ENCODE peak calls at places on chromosomes 12 and 14, in seven cellular contexts. X is IMR-90, T is transverse colon, R is astrocyte of the spinal cord, Q is fibroblast of mammary gland, V is left ventricle myocardium inferior, M is neural crest cell. C is an unnamed sample.

GRCh38 chr12:67916266-67916970 is 72.8 kb upstream of the IFNG-AS1 start:
- DNase-seq in Q (peak), T (no peak), X (peak), M (no peak), V (no peak), R (peak), C (no peak)

GRCh38 chr12:27493260-27493935 is 30.6 kb upstream of the PPFIBP1 start:
- DNase-seq in M (no peak), X (peak), V (no peak), Q (no peak), R (no peak), T (no peak), C (peak)

GRCh38 chr14:75249251-75249957 is 29.2 kb upstream of the FOS start:
- DNase-seq in Q (no peak), X (no peak), T (peak), V (no peak), R (peak), M (no peak), C (no peak)

GRCh38 chr12:112998997-112999767 is 20.9 kb downstream of the OAS2 start:
- DNase-seq in M (no peak), T (peak), V (no peak), Q (no peak), X (no peak), R (no peak), C (no peak)

GRCh38 chr12:123743002-123743401 is 19.1 kb upstream of the DNAH10 start:
- DNase-seq in V (no peak), T (no peak), R (no peak), M (no peak), X (no peak), Q (no peak), C (no peak)

GRCh38 chr14:26791117-26791806 is 193.4 kb upstream of the NOVA1 start:
- DNase-seq in T (no peak), V (no peak), X (no peak), Q (no peak), R (no peak), M (no peak), C (no peak)

GRCh38 chr14:76034566-76034965 is 49.0 kb downstream of the IFT43 start:
- DNase-seq in V (no peak), M (no peak), X (no peak), T (no peak), R (no peak), Q (no peak), C (peak)

GRCh38 chr14:32913725-32914124 is 25.0 kb upstream of the NPAS3 start:
- DNase-seq in R (peak), V (no peak), Q (peak), T (no peak), X (no peak), M (no peak), C (no peak)

GRCh38 chr12:238736-239398 is 23.8 kb downstream of the SLC6A13 start:
- DNase-seq in T (no peak), X (no peak), R (no peak), Q (no peak), V (no peak), M (no peak), C (no peak)

GRCh38 chr12:122845041-122845864 is 10.0 kb downstream of the HIP1R start:
- DNase-seq in R (no peak), M (no peak), V (no peak), X (no peak), T (no peak), Q (no peak), C (no peak)

GRCh38 chr14:23013056-23014054 is 3.4 kb upstream of the C14orf93 start:
- DNase-seq in R (no peak), X (no peak), V (no peak), Q (no peak), T (no peak), M (no peak), C (no peak)

GRCh38 chr12:75334384-75335030 is at the start of gene GLIPR1L1:
- DNase-seq in R (peak), V (peak), T (peak), X (peak), Q (peak), M (peak), C (peak)

GRCh38 chr12:57899010-57899662 is 42.2 kb upstream of the ATP23 start:
- DNase-seq in M (no peak), V (peak), Q (peak), T (peak), R (peak), X (peak), C (peak)

GRCh38 chr14:94952097-94952496 is 182.2 kb upstream of the GSC start:
- DNase-seq in X (no peak), M (no peak), Q (no peak), R (no peak), V (no peak), T (no peak), C (no peak)

GRCh38 chr14:37147310-37147875 is 25.0 kb downstream of the SLC25A21 start:
- DNase-seq in M (no peak), X (no peak), Q (no peak), T (no peak), R (no peak), V (no peak), C (no peak)

GRCh38 chr12:77377116-77377515 is 311.7 kb upstream of the E2F7 start:
- DNase-seq in Q (peak), M (no peak), T (no peak), X (peak), R (peak), V (no peak), C (no peak)

GRCh38 chr12:104673294-104674062 is 216.7 kb downstream of the CHST11 start:
- DNase-seq in X (no peak), Q (peak), V (no peak), R (no peak), M (no peak), T (no peak), C (peak)

GRCh38 chr12:8780389-8780788 is 42.0 kb upstream of the A2ML1 start:
- DNase-seq in X (peak), M (no peak), V (no peak), R (peak), Q (peak), T (no peak), C (peak)

GRCh38 chr14:88765130-88765529 is 27.6 kb downstream of the EML5 start:
- DNase-seq in T (no peak), X (peak), R (peak), M (no peak), V (no peak), Q (peak), C (peak)

GRCh38 chr12:69655616-69656336 is 43.3 kb downstream of the BEST3 start:
- DNase-seq in R (peak), T (no peak), V (no peak), Q (peak), X (peak), M (no peak), C (peak)

GRCh38 chr14:36996133-36996856 is 176.1 kb downstream of the SLC25A21 start:
- DNase-seq in T (no peak), R (peak), V (no peak), M (no peak), Q (peak), X (peak), C (peak)

GRCh38 chr12:122282066-122282465 is 15.8 kb upstream of the VPS33A start:
- DNase-seq in M (no peak), T (no peak), X (peak), Q (peak), R (peak), V (no peak), C (peak)

GRCh38 chr12:104377507-104377812 is 73.9 kb downstream of the EID3 start:
- DNase-seq in Q (no peak), T (no peak), R (no peak), M (no peak), V (no peak), X (no peak), C (no peak)

GRCh38 chr12:28958553-28959195 is 190.4 kb upstream of the FAR2 start:
- DNase-seq in Q (peak), X (peak), R (peak), V (no peak), T (no peak), M (no peak), C (no peak)

GRCh38 chr12:28966049-28966778 is 182.9 kb upstream of the FAR2 start:
- DNase-seq in T (peak), M (no peak), X (peak), R (peak), Q (peak), V (peak), C (no peak)

GRCh38 chr12:28967426-28967825 is 181.7 kb upstream of the FAR2 start:
- DNase-seq in X (no peak), T (no peak), Q (no peak), R (no peak), V (no peak), M (no peak), C (no peak)

GRCh38 chr12:28961948-28962384 is 187.1 kb upstream of the FAR2 start:
- DNase-seq in Q (peak), T (no peak), X (no peak), R (peak), M (no peak), V (no peak), C (no peak)

GRCh38 chr12:28963554-28963953 is 185.5 kb upstream of the FAR2 start:
- DNase-seq in R (peak), X (peak), M (no peak), Q (peak), V (no peak), T (no peak), C (peak)
- TF ChIP-seq CTCF in R (peak), X (peak), M (peak), Q (peak), V (peak), T (no peak), C (peak)

GRCh38 chr12:108129017-108129812 is at the start of gene WSCD2:
- DNase-seq in R (peak), T (peak), V (peak), X (no peak), Q (no peak), M (peak), C (no peak)
- TF ChIP-seq CTCF in R (peak), T (no peak), V (peak), X (no peak), Q (no peak), M (peak), C (no peak)

DNA sequence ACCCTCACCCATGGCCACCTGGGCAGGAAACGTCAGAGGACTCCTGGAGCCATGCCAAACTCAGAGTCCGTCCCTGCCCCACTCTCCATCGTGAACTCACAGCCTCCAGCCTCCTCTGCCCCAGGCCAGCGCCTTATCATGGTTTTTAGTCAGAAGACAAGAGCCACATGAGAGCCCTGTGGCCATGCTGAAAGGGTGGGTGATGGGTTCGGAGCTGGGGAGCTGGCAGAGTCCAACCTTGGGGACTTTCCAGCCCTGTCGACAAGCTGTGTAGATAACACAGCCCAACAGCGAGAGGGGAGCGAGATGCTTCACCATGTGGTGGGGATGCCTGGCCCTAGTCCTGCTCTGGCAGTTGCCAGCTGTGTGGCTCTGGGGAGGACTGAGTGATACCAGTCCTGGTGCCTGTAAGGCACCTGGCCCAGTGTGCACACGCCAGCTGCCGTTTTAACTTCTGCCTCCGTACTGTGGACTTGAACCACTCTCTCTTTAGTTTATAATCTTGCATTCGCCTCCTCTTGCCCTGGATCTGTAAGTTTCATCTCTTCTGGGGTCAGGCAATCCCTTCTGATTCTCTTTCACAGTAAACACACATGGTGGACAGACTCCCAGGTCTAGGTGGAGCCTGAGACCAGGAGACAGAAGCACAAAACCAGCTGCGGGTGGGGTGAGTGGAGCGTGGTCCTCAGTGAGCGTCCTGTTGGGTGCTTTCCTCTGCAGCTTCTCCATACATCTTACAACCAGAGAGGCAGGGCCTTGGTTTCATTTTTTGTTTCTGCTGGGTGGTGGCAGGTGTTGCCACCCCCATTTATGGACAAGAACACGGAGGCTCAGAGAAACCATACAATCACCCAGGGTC is 55.3 kb downstream of the RIN3 start:
- DNase-seq in R (no peak), X (no peak), Q (no peak), T (no peak), M (no peak), V (peak), C (no peak)
- TF ChIP-seq CTCF in R (no peak), X (no peak), Q (no peak), T (no peak), M (no peak), V (no peak), C (no peak)

GRCh38 chr12:83389237-83389996 is 702.7 kb downstream of the TMTC2 start:
- DNase-seq in R (no peak), T (peak), V (no peak), M (peak), Q (no peak), X (no peak), C (no peak)
- TF ChIP-seq CTCF in R (no peak), T (no peak), V (peak), M (peak), Q (no peak), X (no peak), C (no peak)

DNA sequence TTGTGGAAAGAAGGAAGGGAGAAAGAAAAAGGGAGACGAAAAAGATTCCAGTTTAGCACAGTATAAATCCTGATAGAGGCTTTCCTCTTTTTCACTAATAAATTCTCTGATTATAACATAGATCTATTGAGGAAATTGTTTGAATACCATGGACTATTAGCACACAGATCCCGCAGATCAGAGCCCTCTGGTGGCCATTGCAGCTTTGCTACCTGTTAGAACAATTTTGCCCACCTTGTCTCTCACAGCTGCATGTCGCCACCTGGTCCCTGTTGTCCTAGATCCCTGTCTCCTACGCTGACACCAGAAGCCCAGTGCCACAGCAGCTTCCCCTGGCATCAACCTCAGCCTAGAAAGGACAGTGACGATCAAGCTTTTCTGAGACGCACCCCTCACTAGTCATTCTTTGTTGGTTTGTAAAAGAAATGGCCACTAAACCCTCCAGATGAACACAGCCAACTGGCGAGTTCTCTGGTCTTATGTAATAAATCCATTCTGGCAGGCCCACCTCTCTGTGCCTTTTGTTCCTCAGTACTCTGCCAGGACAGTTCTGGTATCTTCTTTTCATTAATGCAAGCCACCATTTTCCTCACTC is 9.9 kb downstream of the GPHB5 start:
- DNase-seq in X (peak), V (no peak), T (peak), R (no peak), M (no peak), Q (peak), C (no peak)
- TF ChIP-seq CTCF in X (peak), V (peak), T (no peak), R (peak), M (peak), Q (peak), C (peak)

GRCh38 chr12:52248541-52249035 is 15.5 kb downstream of the KRT7 start:
- DNase-seq in R (no peak), T (no peak), M (no peak), X (no peak), Q (no peak), V (no peak), C (no peak)
- TF ChIP-seq CTCF in R (no peak), T (no peak), M (no peak), X (no peak), Q (no peak), V (no peak), C (no peak)

C was measured in HFFc6.